ENCODE peak calls at places on chromosome 7, in four cellular contexts. One of them, this sample, is unnamed.

GRCh38 chr7:50376056-50376455 is 71.5 kb downstream of the IKZF1 start:
- DNase-seq in GM12878: no peak
- DNase-seq in HepG2: no peak
- DNase-seq in H1: no peak
- DNase-seq in this sample: no peak

GRCh38 chr7:105098863-105099515 is 85.0 kb downstream of the KMT2E start:
- DNase-seq in GM12878: no peak
- DNase-seq in HepG2: no peak
- DNase-seq in H1: no peak
- DNase-seq in this sample: no peak

GRCh38 chr7:39089194-39089593 is 111.5 kb downstream of the POU6F2 start:
- DNase-seq in GM12878: no peak
- DNase-seq in HepG2: no peak
- DNase-seq in H1: no peak
- DNase-seq in this sample: no peak

GRCh38 chr7:33237034-33237433 is 107.7 kb downstream of the BBS9 start:
- DNase-seq in GM12878: no peak
- DNase-seq in HepG2: no peak
- DNase-seq in H1: no peak
- DNase-seq in this sample: no peak

GRCh38 chr7:1668932-1669485 is 1.1 kb upstream of the ELFN1 start:
- DNase-seq in GM12878: no peak
- DNase-seq in HepG2: no peak
- DNase-seq in H1: no peak
- DNase-seq in this sample: no peak

GRCh38 chr7:112272921-112273561 is 66.5 kb downstream of the ZNF277 start:
- DNase-seq in GM12878: no peak
- DNase-seq in HepG2: no peak
- DNase-seq in H1: no peak
- DNase-seq in this sample: no peak

GRCh38 chr7:43764807-43765491 is 6.5 kb downstream of the BLVRA start:
- DNase-seq in GM12878: no peak
- DNase-seq in HepG2: peak
- DNase-seq in H1: no peak
- DNase-seq in this sample: no peak

GRCh38 chr7:20798694-20799121 is 12.0 kb upstream of the SP8 start:
- DNase-seq in GM12878: no peak
- DNase-seq in HepG2: no peak
- DNase-seq in H1: no peak
- DNase-seq in this sample: no peak

GRCh38 chr7:113810108-113810748 is 108.6 kb downstream of the PPP1R3A start:
- DNase-seq in GM12878: no peak
- DNase-seq in HepG2: no peak
- DNase-seq in H1: no peak
- DNase-seq in this sample: no peak

GRCh38 chr7:100490483-100491191 is 6.9 kb downstream of the NYAP1 start:
- DNase-seq in GM12878: no peak
- DNase-seq in HepG2: no peak
- DNase-seq in H1: no peak
- DNase-seq in this sample: no peak

GRCh38 chr7:66247387-66248078 is 42.4 kb downstream of the TPST1 start:
- DNase-seq in GM12878: no peak
- DNase-seq in HepG2: no peak
- DNase-seq in H1: no peak
- DNase-seq in this sample: no peak

GRCh38 chr7:44213206-44213871 is 12.6 kb downstream of the YKT6 start:
- DNase-seq in GM12878: no peak
- DNase-seq in HepG2: no peak
- DNase-seq in H1: no peak
- DNase-seq in this sample: no peak

GRCh38 chr7:4169505-4169904 is 512.6 kb upstream of the FOXK1 start:
- DNase-seq in GM12878: no peak
- DNase-seq in HepG2: no peak
- DNase-seq in H1: no peak
- DNase-seq in this sample: no peak

GRCh38 chr7:127393370-127394058 is 1.0 kb upstream of the ZNF800 start:
- DNase-seq in GM12878: no peak
- DNase-seq in HepG2: no peak
- DNase-seq in H1: no peak
- DNase-seq in this sample: peak

GRCh38 chr7:22402250-22402649 is 45.3 kb upstream of the RAPGEF5 start:
- DNase-seq in GM12878: no peak
- DNase-seq in HepG2: no peak
- DNase-seq in H1: no peak
- DNase-seq in this sample: no peak

GRCh38 chr7:141558544-141559183 is 7.5 kb downstream of the AGK start:
- DNase-seq in GM12878: peak
- DNase-seq in HepG2: no peak
- DNase-seq in H1: no peak
- DNase-seq in this sample: no peak

GRCh38 chr7:99791667-99792356 is 7.8 kb upstream of the CYP3A4 start:
- DNase-seq in GM12878: no peak
- DNase-seq in HepG2: no peak
- DNase-seq in H1: no peak
- DNase-seq in this sample: no peak

GRCh38 chr7:100773491-100773890 is 40.1 kb downstream of the ZAN start:
- DNase-seq in GM12878: no peak
- DNase-seq in HepG2: no peak
- DNase-seq in H1: no peak
- DNase-seq in this sample: no peak

GRCh38 chr7:44177570-44178131 is 11.6 kb downstream of the GCK start:
- DNase-seq in GM12878: no peak
- DNase-seq in HepG2: no peak
- DNase-seq in H1: no peak
- DNase-seq in this sample: peak

GRCh38 chr7:50396856-50397255 is 53.3 kb downstream of the FIGNL1 start:
- DNase-seq in GM12878: no peak
- DNase-seq in HepG2: no peak
- DNase-seq in H1: no peak
- DNase-seq in this sample: no peak

GRCh38 chr7:73971315-73971700 is 56.7 kb upstream of the ELN start:
- DNase-seq in GM12878: peak
- DNase-seq in HepG2: no peak
- DNase-seq in H1: no peak
- DNase-seq in this sample: no peak

GRCh38 chr7:40673285-40673684 is 538.5 kb downstream of the SUGCT start:
- DNase-seq in GM12878: no peak
- DNase-seq in HepG2: no peak
- DNase-seq in H1: no peak
- DNase-seq in this sample: no peak

GRCh38 chr7:150898475-150899011 is 46.2 kb downstream of the AOC1 start:
- DNase-seq in GM12878: no peak
- DNase-seq in HepG2: peak
- DNase-seq in H1: peak
- DNase-seq in this sample: peak

GRCh38 chr7:123039269-123039668 is 43.8 kb upstream of the TAS2R16 start:
- DNase-seq in GM12878: no peak
- DNase-seq in HepG2: no peak
- DNase-seq in H1: no peak
- DNase-seq in this sample: no peak

GRCh38 chr7:132930881-132931280 is 151.0 kb downstream of the CHCHD3 start:
- DNase-seq in GM12878: no peak
- DNase-seq in HepG2: peak
- DNase-seq in H1: no peak
- DNase-seq in this sample: peak

GRCh38 chr7:19442016-19442785 is 266.6 kb downstream of the POLR1F start:
- DNase-seq in GM12878: no peak
- DNase-seq in HepG2: no peak
- DNase-seq in H1: peak
- DNase-seq in this sample: peak

GRCh38 chr7:41238851-41239331 is 464.0 kb downstream of the INHBA start:
- DNase-seq in GM12878: no peak
- DNase-seq in HepG2: no peak
- DNase-seq in H1: no peak
- DNase-seq in this sample: no peak

GRCh38 chr7:26100940-26101339 is 51.1 kb upstream of the NFE2L3 start:
- DNase-seq in GM12878: no peak
- DNase-seq in HepG2: no peak
- DNase-seq in H1: no peak
- DNase-seq in this sample: no peak

GRCh38 chr7:51255536-51256243 is 60.9 kb downstream of the COBL start:
- DNase-seq in GM12878: no peak
- DNase-seq in HepG2: no peak
- DNase-seq in H1: peak
- DNase-seq in this sample: no peak

GRCh38 chr7:28008171-28008570 is 172.4 kb downstream of the JAZF1 start:
- DNase-seq in GM12878: no peak
- DNase-seq in HepG2: no peak
- DNase-seq in H1: no peak
- DNase-seq in this sample: no peak
- TF ChIP-seq SUZ12 in GM12878: no peak
- TF ChIP-seq SUZ12 in HepG2: no peak
- TF ChIP-seq SUZ12 in H1: no peak
- TF ChIP-seq SUZ12 in this sample: no peak

GRCh38 chr7:117572826-117573620 is 93.2 kb downstream of the CFTR start:
- DNase-seq in GM12878: no peak
- DNase-seq in HepG2: no peak
- DNase-seq in H1: no peak
- DNase-seq in this sample: no peak
- H3K4me3 ChIP-seq in GM12878: no peak
- H3K4me3 ChIP-seq in HepG2: no peak
- H3K4me3 ChIP-seq in H1: no peak
- H3K4me3 ChIP-seq in this sample: no peak

GRCh38 chr7:129680400-129680799 is 68.9 kb downstream of the NRF1 start:
- DNase-seq in GM12878: no peak
- DNase-seq in HepG2: no peak
- DNase-seq in H1: no peak
- DNase-seq in this sample: no peak

GRCh38 chr7:129686063-129686462 is 74.5 kb downstream of the NRF1 start:
- DNase-seq in GM12878: no peak
- DNase-seq in HepG2: no peak
- DNase-seq in H1: no peak
- DNase-seq in this sample: no peak

GRCh38 chr7:129689995-129690581 is 78.6 kb downstream of the NRF1 start:
- DNase-seq in GM12878: no peak
- DNase-seq in HepG2: no peak
- DNase-seq in H1: no peak
- DNase-seq in this sample: no peak

GRCh38 chr7:129688503-129689222 is 77.1 kb downstream of the NRF1 start:
- DNase-seq in GM12878: no peak
- DNase-seq in HepG2: no peak
- DNase-seq in H1: no peak
- DNase-seq in this sample: no peak

GRCh38 chr7:129684777-129685176 is 73.3 kb downstream of the NRF1 start:
- DNase-seq in GM12878: no peak
- DNase-seq in HepG2: peak
- DNase-seq in H1: no peak
- DNase-seq in this sample: no peak
- TF ChIP-seq SUZ12 in GM12878: no peak
- TF ChIP-seq SUZ12 in HepG2: no peak
- TF ChIP-seq SUZ12 in H1: no peak
- TF ChIP-seq SUZ12 in this sample: no peak

DNA sequence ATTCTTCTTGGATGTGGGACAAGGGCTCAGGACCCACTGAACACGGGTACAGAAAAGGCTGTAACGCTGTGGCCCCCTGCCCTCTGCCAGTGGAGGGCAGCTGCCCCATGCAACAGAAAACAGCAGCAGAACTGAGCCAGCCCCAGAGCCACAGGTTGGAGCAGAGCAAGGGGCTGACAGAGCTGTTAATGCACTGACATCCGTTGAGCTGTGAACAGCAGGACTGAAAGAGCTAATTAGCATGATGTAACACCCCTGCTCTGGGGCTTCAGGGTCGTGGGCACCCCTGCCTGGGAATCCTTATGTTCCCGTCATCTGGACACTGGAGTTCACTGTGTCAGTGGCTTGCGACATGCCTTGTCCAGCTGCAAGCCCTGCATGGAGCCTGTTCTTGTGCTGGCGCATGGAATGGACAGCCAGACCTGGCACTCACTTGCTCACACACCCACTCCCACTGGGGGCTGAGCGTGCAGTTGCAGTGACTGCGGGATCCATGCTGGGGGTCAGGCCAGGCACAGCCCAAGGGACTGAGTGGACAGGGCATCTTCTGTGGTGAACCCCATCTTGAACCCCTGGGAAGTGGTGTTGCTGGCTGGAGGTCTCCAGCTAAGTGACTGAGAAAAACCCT is 293.7 kb downstream of the DNAJB9 start:
- DNase-seq in GM12878: no peak
- DNase-seq in HepG2: no peak
- DNase-seq in H1: no peak
- DNase-seq in this sample: no peak
- H3K4me3 ChIP-seq in GM12878: no peak
- H3K4me3 ChIP-seq in HepG2: no peak
- H3K4me3 ChIP-seq in H1: no peak
- H3K4me3 ChIP-seq in this sample: no peak

GRCh38 chr7:27184342-27185012 is 555 bp downstream of the HOXA11 start:
- DNase-seq in GM12878: no peak
- DNase-seq in HepG2: no peak
- DNase-seq in H1: no peak
- DNase-seq in this sample: no peak
- TF ChIP-seq SUZ12 in GM12878: no peak
- TF ChIP-seq SUZ12 in HepG2: no peak
- TF ChIP-seq SUZ12 in H1: peak
- TF ChIP-seq SUZ12 in this sample: peak

GRCh38 chr7:157612009-157612663 is 275.3 kb downstream of the DNAJB6 start:
- DNase-seq in GM12878: no peak
- DNase-seq in HepG2: no peak
- DNase-seq in H1: no peak
- DNase-seq in this sample: no peak

GRCh38 chr7:157615101-157615817 is 278.5 kb downstream of the DNAJB6 start:
- DNase-seq in GM12878: no peak
- DNase-seq in HepG2: no peak
- DNase-seq in H1: no peak
- DNase-seq in this sample: no peak

GRCh38 chr7:157612664-157613561 is 276.1 kb downstream of the DNAJB6 start:
- DNase-seq in GM12878: no peak
- DNase-seq in HepG2: no peak
- DNase-seq in H1: no peak
- DNase-seq in this sample: no peak

GRCh38 chr7:157614457-157615020 is 277.7 kb downstream of the DNAJB6 start:
- DNase-seq in GM12878: no peak
- DNase-seq in HepG2: no peak
- DNase-seq in H1: no peak
- DNase-seq in this sample: no peak

DNA sequence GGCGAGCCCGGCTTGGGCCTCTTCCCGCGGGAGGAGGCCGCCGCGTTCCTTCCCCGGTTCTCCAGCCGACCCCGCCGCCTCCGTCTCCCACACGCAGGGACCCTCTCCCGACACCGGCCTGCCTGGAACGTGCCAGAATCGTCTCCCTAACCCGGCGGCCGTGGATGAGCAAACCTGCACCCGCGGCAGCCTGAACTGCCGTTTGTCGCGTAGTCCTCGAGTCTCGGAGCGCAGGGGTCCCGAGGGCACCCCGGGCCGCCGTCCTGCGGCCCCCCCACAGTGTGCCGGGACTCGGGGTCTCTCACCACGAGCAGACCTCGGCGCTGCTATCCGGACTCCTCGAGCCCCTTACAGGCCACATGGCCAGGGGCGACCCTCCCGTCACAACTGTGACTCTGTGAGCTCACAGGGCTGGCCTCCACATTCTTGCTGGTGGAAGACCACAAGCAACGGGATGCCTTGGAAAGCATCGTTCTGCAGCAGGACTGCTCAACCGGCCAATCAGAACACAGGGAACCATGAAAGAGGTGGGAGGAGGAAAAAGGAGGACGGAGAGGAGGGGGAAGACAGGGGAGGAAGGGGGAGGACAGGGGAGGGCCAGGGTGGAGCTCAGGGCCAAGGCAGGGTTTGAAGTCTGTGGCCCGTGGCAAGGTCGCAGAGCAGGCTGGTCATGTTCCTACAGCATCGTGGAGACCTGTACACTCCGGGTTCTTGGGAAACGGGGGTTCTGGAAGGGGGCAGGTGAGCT is 276.9 kb downstream of the DNAJB6 start:
- DNase-seq in GM12878: no peak
- DNase-seq in HepG2: no peak
- DNase-seq in H1: no peak
- DNase-seq in this sample: no peak
- H3K4me3 ChIP-seq in GM12878: no peak
- H3K4me3 ChIP-seq in HepG2: no peak
- H3K4me3 ChIP-seq in H1: no peak
- H3K4me3 ChIP-seq in this sample: no peak